ENCODE peak calls at places on chromosome 18, in nine cellular contexts. C is fibroblast of lung, W is ascending aorta, V is right atrium auricular region, Z is GM12865, B is choroid plexus epithelial cell, R is cardiac fibroblast, Q is fibroblast of pulmonary artery, S is nephron progenitor cell. U is an unnamed sample.

GRCh38 chr18:48777026-48777736 is 173.6 kb downstream of the SMAD7 start:
- DNase-seq in S (peak; percentile 79), C (peak; percentile 42), R (peak; percentile 59), V (peak; percentile 80), Z (peak; percentile 84), Q (peak; percentile 56), B (peak; percentile 68), W (peak; percentile 83), U (peak; percentile 76)

GRCh38 chr18:53819174-53819573 is 405.3 kb downstream of the MBD2 start:
- DNase-seq in W (no peak), V (no peak), S (no peak), Q (no peak), C (no peak), R (no peak), B (no peak), Z (no peak), U (no peak)

GRCh38 chr18:74310411-74310810 is 5.2 kb upstream of the C18orf63 start:
- DNase-seq in Q (peak; percentile 64), B (peak; percentile 75), R (peak; percentile 60), S (no peak), W (no peak), C (peak; percentile 38), Z (peak; percentile 35), V (no peak), U (no peak)

GRCh38 chr18:11387880-11388279 is 221.5 kb upstream of the SLC35G4 start:
- DNase-seq in W (no peak), S (no peak), Q (peak; percentile 57), V (no peak), C (peak; percentile 58), R (peak; percentile 51), Z (peak; percentile 73), B (peak; percentile 63), U (no peak)

GRCh38 chr18:24051256-24051947 is 36.8 kb downstream of the TTC39C start:
- DNase-seq in V (no peak), W (no peak), Z (peak; percentile 53), Q (peak; percentile 22), C (peak; percentile 68), S (no peak), R (peak; percentile 41), B (peak; percentile 49), U (no peak)

GRCh38 chr18:75160315-75160714 is 48.6 kb downstream of the PTGR3 start:
- DNase-seq in C (no peak), R (peak; percentile 4), V (no peak), S (no peak), Q (no peak), B (no peak), W (no peak), Z (no peak), U (no peak)

GRCh38 chr18:25647404-25647803 is 295.4 kb upstream of the ZNF521 start:
- DNase-seq in Z (no peak), B (no peak), V (no peak), S (no peak), C (no peak), W (no peak), Q (no peak), R (no peak), U (no peak)

GRCh38 chr18:11607897-11608296 is 1.5 kb upstream of the SLC35G4 start:
- DNase-seq in B (peak; percentile 6), V (no peak), W (no peak), C (no peak), R (peak; percentile 12), S (no peak), Z (no peak), Q (no peak), U (no peak)

GRCh38 chr18:48640566-48641270 is 101.9 kb downstream of the CTIF start:
- DNase-seq in S (no peak), B (no peak), W (no peak), Q (no peak), Z (no peak), R (no peak), C (peak; percentile 71), V (no peak), U (no peak)

GRCh38 chr18:62105373-62105772 is 81.5 kb downstream of the PIGN start:
- DNase-seq in R (peak; percentile 49), Q (peak; percentile 55), Z (no peak), B (peak; percentile 69), V (no peak), S (no peak), C (peak; percentile 47), W (no peak), U (no peak)

GRCh38 chr18:56124186-56124585 is 514.2 kb downstream of the TXNL1 start:
- DNase-seq in Q (peak; percentile 22), Z (no peak), R (no peak), S (no peak), W (no peak), B (peak; percentile 26), C (peak; percentile 28), V (no peak), U (no peak)

GRCh38 chr18:44067201-44067600 is 613.5 kb upstream of the SETBP1 start:
- DNase-seq in V (no peak), R (no peak), C (no peak), S (no peak), W (no peak), Z (no peak), B (no peak), Q (no peak), U (no peak)

GRCh38 chr18:32261003-32261402 is 71.2 kb downstream of the MEP1B start:
- DNase-seq in Z (no peak), W (no peak), R (no peak), V (no peak), C (no peak), B (no peak), S (no peak), Q (no peak), U (no peak)
- TF ChIP-seq CTCF in Z (peak; percentile 3), W (no peak), R (no peak), V (no peak), C (no peak), B (peak; percentile 26), S (no peak), Q (peak; percentile 9), U (no peak)

DNA sequence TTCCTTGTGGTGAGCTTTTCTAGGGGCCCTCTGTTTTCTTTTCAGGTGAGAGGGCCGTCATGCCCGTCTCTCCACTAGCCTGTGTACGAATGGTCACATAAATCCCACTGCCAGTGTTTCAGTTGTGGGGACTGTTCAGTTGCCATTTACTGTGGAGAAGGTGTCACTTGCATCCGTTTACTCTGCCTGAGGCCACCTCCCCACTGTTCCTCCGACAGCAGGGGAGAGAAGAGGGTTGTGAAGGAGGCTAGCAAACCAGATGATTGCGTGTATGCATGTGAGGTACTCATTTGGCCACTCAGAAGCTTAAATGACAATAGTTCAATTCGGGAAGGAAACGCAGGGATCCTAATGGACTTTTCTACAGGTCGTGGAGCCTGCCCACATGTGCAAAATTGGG is 3.3 kb downstream of the MTCL1 start:
- DNase-seq in C (no peak), B (no peak), Q (no peak), S (no peak), R (no peak), Z (no peak), V (no peak), W (no peak), U (no peak)
- TF ChIP-seq CTCF in C (no peak), B (no peak), Q (no peak), S (no peak), R (no peak), Z (no peak), V (no peak), W (no peak), U (no peak)

GRCh38 chr18:71398530-71398929 is 1109.7 kb downstream of the SOCS6 start:
- DNase-seq in S (peak; percentile 22), Q (peak; percentile 56), V (no peak), Z (no peak), R (peak; percentile 3), W (no peak), C (peak; percentile 67), B (peak; percentile 70), U (no peak)
- TF ChIP-seq CTCF in S (peak; percentile 43), Q (peak; percentile 46), V (no peak), Z (no peak), R (peak; percentile 28), W (no peak), C (no peak), B (peak; percentile 70), U (no peak)

GRCh38 chr18:9716375-9716774 is 8.3 kb downstream of the RAB31 start:
- DNase-seq in B (no peak), S (no peak), C (no peak), Q (no peak), Z (no peak), R (no peak), V (no peak), W (peak; percentile 38), U (no peak)

GRCh38 chr18:9716780-9717563 is 8.9 kb downstream of the RAB31 start:
- DNase-seq in Z (peak; percentile 68), S (no peak), B (no peak), Q (no peak), W (no peak), R (no peak), C (no peak), V (no peak), U (no peak)

GRCh38 chr18:9720327-9720726 is 12.2 kb downstream of the RAB31 start:
- DNase-seq in V (no peak), S (no peak), B (no peak), W (no peak), Z (no peak), Q (no peak), R (no peak), C (no peak), U (no peak)

GRCh38 chr18:9721893-9722515 is 13.9 kb downstream of the RAB31 start:
- DNase-seq in S (no peak), Q (no peak), W (no peak), V (peak; percentile 48), C (no peak), Z (no peak), R (no peak), B (no peak), U (no peak)

GRCh38 chr18:9719421-9719981 is 11.4 kb downstream of the RAB31 start:
- DNase-seq in Z (no peak), R (peak; percentile 82), S (no peak), C (peak; percentile 85), V (no peak), B (peak; percentile 85), Q (peak; percentile 80), W (peak; percentile 80), U (no peak)
- TF ChIP-seq CTCF in Z (no peak), R (no peak), S (no peak), C (no peak), V (no peak), B (no peak), Q (no peak), W (no peak), U (no peak)

GRCh38 chr18:77059294-77059916 is 73.2 kb downstream of the MBP start:
- DNase-seq in V (no peak), Z (peak; percentile 83), B (peak; percentile 92), W (no peak), C (peak; percentile 80), S (peak; percentile 34), Q (peak; percentile 82), R (peak; percentile 84), U (no peak)

GRCh38 chr18:77062518-77063003 is 70.0 kb downstream of the MBP start:
- DNase-seq in B (peak; percentile 99), Z (peak; percentile 94), S (no peak), W (no peak), V (peak; percentile 36), Q (peak; percentile 96), C (peak; percentile 74), R (peak; percentile 95), U (no peak)

GRCh38 chr18:77061291-77061945 is 71.2 kb downstream of the MBP start:
- DNase-seq in B (peak; percentile 83), R (no peak), S (no peak), Z (peak; percentile 46), W (no peak), C (peak; percentile 58), V (no peak), Q (no peak), U (no peak)

GRCh38 chr18:77063256-77063655 is 69.3 kb downstream of the MBP start:
- DNase-seq in Z (peak; percentile 92), S (no peak), R (peak; percentile 43), W (no peak), B (peak; percentile 90), C (peak; percentile 34), Q (peak; percentile 63), V (peak; percentile 55), U (peak; percentile 63)

GRCh38 chr18:77061946-77062517 is 70.6 kb downstream of the MBP start:
- DNase-seq in C (no peak), S (no peak), Q (no peak), Z (peak; percentile 87), W (no peak), R (peak; percentile 38), B (peak; percentile 84), V (peak; percentile 66), U (peak; percentile 47)
- TF ChIP-seq CTCF in C (no peak), S (peak; percentile 6), Q (no peak), Z (peak; percentile 12), W (no peak), R (no peak), B (peak; percentile 35), V (peak; percentile 46), U (no peak)